ENCODE peak calls at places on chromosomes 12 and 14, in four cellular contexts. F is heart right ventricle, S is esophagus squamous epithelium, E is OCI-LY7. Y is an unnamed sample.
A peak's percentile ranks its signal among the peaks of the same experiment; 100 is the strongest.

GRCh38 chr12:89333564-89334252 is 18.6 kb downstream of the DUSP6 start:
- DNase-seq in F (no peak), S (no peak), E (no peak), Y (no peak)

GRCh38 chr14:30444451-30444850 is 114.5 kb upstream of the G2E3 start:
- DNase-seq in F (no peak), S (no peak), E (no peak), Y (no peak)

GRCh38 chr12:10722905-10723866 is at the start of gene YBX3:
- DNase-seq in F (peak; percentile 87), S (peak; percentile 26), E (peak; percentile 77), Y (peak; percentile 64)

GRCh38 chr12:69688021-69688420 is 11.1 kb downstream of the BEST3 start:
- DNase-seq in F (no peak), S (no peak), E (no peak), Y (no peak)

GRCh38 chr14:90140956-90141316 is 79.1 kb downstream of the KCNK13 start:
- DNase-seq in F (no peak), S (no peak), E (no peak), Y (peak; percentile 71)

GRCh38 chr12:93089805-93090569 is 160.9 kb upstream of the EEA1 start:
- DNase-seq in F (no peak), S (no peak), E (no peak), Y (peak; percentile 88)

GRCh38 chr14:71203306-71203705 is 296.0 kb downstream of the PCNX1 start:
- DNase-seq in F (no peak), S (no peak), E (no peak), Y (peak; percentile 40)

GRCh38 chr12:121804417-121805111 is 755 bp downstream of the SETD1B start:
- DNase-seq in F (no peak), S (no peak), E (peak; percentile 57), Y (no peak)

GRCh38 chr14:100091386-100091785 is 26.2 kb downstream of the EVL start:
- DNase-seq in F (no peak), S (no peak), E (no peak), Y (no peak)

GRCh38 chr12:2161478-2161877 is 108.7 kb downstream of the CACNA1C start:
- DNase-seq in F (peak; percentile 65), S (no peak), E (no peak), Y (no peak)

GRCh38 chr12:40063424-40063823 is 42.5 kb downstream of the SLC2A13 start:
- DNase-seq in F (no peak), S (no peak), E (no peak), Y (no peak)

GRCh38 chr12:16112151-16112550 is 165.3 kb downstream of the SLC15A5 start:
- DNase-seq in F (no peak), S (no peak), E (no peak), Y (no peak)

GRCh38 chr14:91417134-91417982 is at the start of gene CCDC88C:
- DNase-seq in F (peak; percentile 68), S (peak; percentile 15), E (peak; percentile 84), Y (no peak)

GRCh38 chr14:20682435-20683124 is 1.8 kb upstream of the RNASE4 start:
- DNase-seq in F (peak; percentile 88), S (peak; percentile 31), E (peak; percentile 68), Y (peak; percentile 85)

GRCh38 chr12:104456417-104456949 is at the start of gene CHST11:
- DNase-seq in F (peak; percentile 87), S (peak; percentile 18), E (peak; percentile 92), Y (peak; percentile 64)

GRCh38 chr12:64608901-64609542 is 1.3 kb upstream of the RASSF3 start:
- DNase-seq in F (no peak), S (no peak), E (peak; percentile 73), Y (peak; percentile 52)

GRCh38 chr14:35986219-35986573 is 160.1 kb downstream of the BRMS1L start:
- DNase-seq in F (no peak), S (no peak), E (no peak), Y (no peak)

GRCh38 chr12:115473257-115473956 is 789.4 kb upstream of the TBX3 start:
- DNase-seq in F (no peak), S (no peak), E (no peak), Y (no peak)

GRCh38 chr14:92241966-92242365 is 81.0 kb upstream of the SLC24A4 start:
- DNase-seq in F (no peak), S (no peak), E (no peak), Y (no peak)

GRCh38 chr14:22646570-22647254 is 2.6 kb upstream of the OR6J1 start:
- DNase-seq in F (no peak), S (no peak), E (no peak), Y (peak; percentile 64)

GRCh38 chr12:7588703-7589329 is 76.9 kb downstream of the APOBEC1 start:
- DNase-seq in F (no peak), S (no peak), E (peak; percentile 59), Y (peak; percentile 60)

GRCh38 chr12:53959314-53959713 is 4.6 kb downstream of the HOXC12 start:
- DNase-seq in F (no peak), S (no peak), E (no peak), Y (no peak)

GRCh38 chr14:69696633-69697557 is 70.0 kb upstream of the SRSF5 start:
- DNase-seq in F (no peak), S (no peak), E (no peak), Y (no peak)

GRCh38 chr12:15627995-15628945 is 160.9 kb downstream of the EPS8 start:
- DNase-seq in F (no peak), S (no peak), E (no peak), Y (peak; percentile 10)

GRCh38 chr12:14868916-14869315 is 16.7 kb downstream of the MGP start:
- DNase-seq in F (no peak), S (no peak), E (no peak), Y (peak; percentile 1)

GRCh38 chr14:103886304-103887169 is 39.2 kb upstream of the PPP1R13B start:
- DNase-seq in F (no peak), S (no peak), E (no peak), Y (no peak)
- TF ChIP-seq CTCF in F (no peak), S (no peak), E (no peak), Y (peak; percentile 31)

GRCh38 chr14:60515244-60515695 is 6.3 kb downstream of the SIX6 start:
- DNase-seq in F (no peak), S (no peak), E (no peak), Y (no peak)

GRCh38 chr14:60512952-60513554 is 4.1 kb downstream of the SIX6 start:
- DNase-seq in F (no peak), S (no peak), E (no peak), Y (no peak)

GRCh38 chr14:60514378-60515243 is 5.7 kb downstream of the SIX6 start:
- DNase-seq in F (peak; percentile 14), S (no peak), E (no peak), Y (no peak)

GRCh38 chr14:60510976-60511599 is 2.1 kb downstream of the SIX6 start:
- DNase-seq in F (peak; percentile 8), S (no peak), E (no peak), Y (no peak)

GRCh38 chr14:60515696-60516284 is 6.8 kb downstream of the SIX6 start:
- DNase-seq in F (peak; percentile 9), S (no peak), E (no peak), Y (no peak)
- TF ChIP-seq CTCF in F (no peak), S (no peak), E (no peak), Y (no peak)

GRCh38 chr12:48446372-48446771 is 26.0 kb upstream of the ANP32D start:
- DNase-seq in F (no peak), S (no peak), E (no peak), Y (no peak)

GRCh38 chr12:48441122-48441521 is 31.2 kb upstream of the ANP32D start:
- DNase-seq in F (no peak), S (no peak), E (no peak), Y (no peak)

GRCh38 chr12:48445538-48445937 is 26.8 kb upstream of the ANP32D start:
- DNase-seq in F (no peak), S (no peak), E (no peak), Y (no peak)

GRCh38 chr12:48447755-48448154 is 24.6 kb upstream of the ANP32D start:
- DNase-seq in F (no peak), S (no peak), E (no peak), Y (no peak)

GRCh38 chr12:48442191-48442828 is 30.0 kb upstream of the ANP32D start:
- DNase-seq in F (no peak), S (no peak), E (peak; percentile 10), Y (no peak)
- TF ChIP-seq CTCF in F (no peak), S (no peak), E (peak; percentile 48), Y (no peak)

GRCh38 chr14:34766060-34766459 is 51.7 kb upstream of the CFL2 start:
- DNase-seq in F (no peak), S (no peak), E (no peak), Y (no peak)
- TF ChIP-seq CTCF in F (no peak), S (no peak), E (peak; percentile 67), Y (peak; percentile 57)

DNA sequence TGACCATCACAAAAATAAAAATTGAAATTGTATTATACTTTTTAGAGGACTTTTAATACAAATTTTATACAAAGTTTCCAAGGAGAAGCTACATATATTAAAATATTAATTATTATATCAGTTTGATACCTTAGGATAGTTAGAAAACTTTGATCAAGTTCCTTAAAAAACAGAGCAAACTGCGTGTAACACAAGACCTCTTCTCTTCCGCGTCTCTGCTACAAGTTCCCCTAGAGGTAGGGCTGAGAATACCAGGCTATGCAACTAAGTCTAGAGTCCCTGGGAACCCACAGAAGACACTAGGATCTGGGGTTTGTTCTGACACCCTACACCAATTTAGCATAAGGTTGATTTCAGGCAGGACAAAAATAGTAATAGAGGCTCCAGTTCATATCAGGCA is 319.0 kb downstream of the FOXG1 start:
- DNase-seq in F (no peak), S (no peak), E (no peak), Y (no peak)
- TF ChIP-seq CTCF in F (no peak), S (no peak), E (no peak), Y (peak; percentile 69)

DNA sequence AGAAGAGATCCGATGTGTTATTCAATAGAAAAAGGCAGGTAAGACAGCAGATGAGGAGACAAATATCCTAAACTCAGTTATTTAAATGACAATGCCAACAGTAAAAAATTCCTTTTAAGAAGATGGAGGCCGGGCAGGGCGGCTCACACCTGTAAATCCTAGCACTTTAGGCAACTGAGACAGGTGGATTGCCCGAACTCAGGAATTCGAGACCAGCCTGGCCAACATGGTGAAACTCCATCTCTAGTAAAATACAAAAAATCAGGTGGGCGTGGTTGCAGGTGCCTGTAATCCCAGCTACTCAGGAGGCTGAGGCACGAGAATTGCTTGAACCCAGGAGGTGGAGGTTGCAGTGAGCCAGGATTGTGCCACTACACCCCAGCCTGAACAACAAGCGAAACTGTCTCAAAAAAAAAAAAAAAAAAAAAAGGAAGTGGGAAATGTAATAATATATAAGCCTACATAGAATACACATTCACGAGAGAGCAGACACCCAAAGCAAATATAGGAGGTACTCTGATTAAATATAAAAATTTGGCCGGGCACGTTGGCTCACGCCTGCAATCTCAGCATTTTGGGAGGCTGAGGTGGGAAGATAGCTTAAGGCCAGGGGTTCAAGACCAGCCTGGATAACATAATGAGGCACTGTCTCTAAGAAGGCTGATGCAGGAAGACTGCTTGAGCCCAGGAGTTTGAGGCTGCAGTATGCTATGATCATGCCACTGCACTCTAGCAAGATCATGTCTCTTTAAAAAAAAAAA is 19.0 kb downstream of the CORO1C start:
- DNase-seq in F (no peak), S (no peak), E (peak; percentile 56), Y (no peak)
- TF ChIP-seq CTCF in F (no peak), S (no peak), E (no peak), Y (no peak)

DNA sequence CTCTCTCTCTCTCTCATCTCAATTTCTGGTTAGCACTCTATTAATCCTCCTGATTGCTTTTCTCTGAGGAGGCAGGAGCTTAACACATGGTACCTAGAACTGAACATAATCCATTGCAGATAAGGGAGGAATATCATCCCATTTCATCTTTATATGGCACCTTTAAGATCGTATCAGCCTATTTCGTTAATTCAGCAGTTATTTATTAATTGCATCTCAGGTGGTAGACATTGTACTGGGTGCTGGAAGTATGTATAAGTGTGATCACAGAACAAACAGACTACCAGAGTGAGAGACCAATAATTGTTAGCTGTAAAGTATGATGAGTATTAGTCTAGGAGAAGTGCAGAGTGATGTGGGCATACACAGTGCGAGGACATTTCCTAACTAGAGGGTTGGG is 39.0 kb downstream of the AKAP6 start:
- DNase-seq in F (no peak), S (no peak), E (no peak), Y (no peak)
- TF ChIP-seq CTCF in F (no peak), S (no peak), E (no peak), Y (no peak)